ENCODE peak calls at places on chromosomes 16 and 17, in seven cellular contexts. A, I, H, O, L, D and E are unnamed samples.

GRCh38 chr17:81518785-81519283 is 6.2 kb upstream of the ACTG1 start:
- DNase-seq in I (peak; percentile 51), H (no peak), O (peak; percentile 35), L (no peak), D (peak; percentile 79), A (peak; percentile 35), E (no peak)

GRCh38 chr17:40069751-40070643 is 7.2 kb downstream of the THRA start:
- DNase-seq in A (peak; percentile 56), I (peak; percentile 42), O (no peak), D (peak; percentile 67), L (peak; percentile 24), H (no peak), E (no peak)

GRCh38 chr16:50671644-50672260 is 9.4 kb downstream of the SNX20 start:
- DNase-seq in O (peak; percentile 22), H (no peak), A (no peak), D (no peak), L (no peak), I (no peak), E (no peak)

GRCh38 chr16:81313731-81314602 is 795 bp upstream of the GAN start:
- DNase-seq in I (no peak), O (no peak), L (no peak), D (no peak), A (no peak), H (no peak), E (no peak)

GRCh38 chr16:12971216-12971615 is 69.8 kb downstream of the SHISA9 start:
- DNase-seq in I (peak; percentile 28), H (no peak), L (peak; percentile 57), O (peak; percentile 17), A (no peak), D (no peak), E (no peak)

GRCh38 chr17:47252209-47252608 is 1.4 kb upstream of the ITGB3 start:
- DNase-seq in D (no peak), L (no peak), I (no peak), A (no peak), H (no peak), O (no peak), E (no peak)

GRCh38 chr16:10961231-10961630 is 16.9 kb downstream of the CLEC16A start:
- DNase-seq in H (no peak), O (peak; percentile 67), A (no peak), L (no peak), D (no peak), I (peak; percentile 48), E (no peak)

GRCh38 chr17:76156662-76156991 is 15.6 kb upstream of the FOXJ1 start:
- DNase-seq in D (no peak), H (no peak), A (no peak), L (no peak), I (no peak), O (no peak), E (no peak)

GRCh38 chr17:72479113-72479512 is 358.3 kb downstream of the SOX9 start:
- DNase-seq in A (no peak), O (no peak), H (no peak), L (no peak), I (no peak), D (peak; percentile 44), E (no peak)

GRCh38 chr16:69880640-69881133 is 70.4 kb upstream of the CLEC18A start:
- DNase-seq in A (no peak), H (no peak), I (peak; percentile 16), O (peak; percentile 7), D (no peak), L (no peak), E (no peak)

GRCh38 chr16:73365010-73365409 is 317.1 kb upstream of the ZFHX3 start:
- DNase-seq in D (peak; percentile 19), H (no peak), L (no peak), I (no peak), O (no peak), A (no peak), E (no peak)

GRCh38 chr17:75352079-75352569 is 53.4 kb downstream of the GRB2 start:
- DNase-seq in H (no peak), I (peak; percentile 38), L (peak; percentile 22), A (no peak), O (peak; percentile 77), D (no peak), E (peak; percentile 31)

GRCh38 chr17:49520386-49521087 is 25.4 kb downstream of the NGFR start:
- DNase-seq in I (no peak), O (no peak), H (no peak), D (no peak), A (no peak), L (no peak), E (no peak)

GRCh38 chr17:38426441-38426840 is 1.8 kb upstream of the ARHGAP23 start:
- DNase-seq in L (no peak), H (no peak), A (no peak), O (no peak), I (no peak), D (no peak), E (no peak)

GRCh38 chr17:79938696-79939435 is 96.8 kb downstream of the TBC1D16 start:
- DNase-seq in A (no peak), H (no peak), I (no peak), L (no peak), O (no peak), D (peak; percentile 2), E (no peak)

GRCh38 chr17:29158515-29159275 is 21.5 kb downstream of the MYO18A start:
- DNase-seq in L (no peak), O (no peak), A (no peak), H (no peak), I (no peak), D (no peak), E (no peak)